ENCODE peak calls at places on chromosomes 2 and 18, in nine cellular contexts. P is KBM-7; L is lung microvascular endothelial cell; A is C1 segment of cervical spinal cord; D is HTR-8/SVneo; F is caudate nucleus; Y is NCI-H2081; I is posterior vena cava; H is activated CD8-positive, alpha-beta memory T cell treated with anti-CD3 and anti-CD28 coated beads for 24 hours. O is an unnamed sample.

GRCh38 chr2:37344453-37345361 is at the start of gene QPCT:
- DNase-seq in P (peak), L (peak), A (peak), D (peak), F (no peak), Y (peak), I (peak), H (peak), O (peak)

GRCh38 chr18:63979409-63979908 is 9.6 kb downstream of the SERPINB8 start:
- DNase-seq in P (peak), L (peak), A (no peak), D (peak), F (no peak), Y (peak), I (no peak), H (no peak), O (peak)

GRCh38 chr18:80148316-80149199 is 39.5 kb downstream of the ADNP2 start:
- DNase-seq in P (no peak), L (no peak), A (no peak), D (no peak), F (no peak), Y (peak), I (no peak), H (no peak), O (no peak)

GRCh38 chr2:203551653-203552250 is 16.7 kb upstream of the RAPH1 start:
- DNase-seq in P (peak), L (no peak), A (no peak), D (peak), F (no peak), Y (no peak), I (no peak), H (no peak), O (no peak)

GRCh38 chr2:191656792-191657191 is 21.1 kb upstream of the NABP1 start:
- DNase-seq in P (no peak), L (no peak), A (no peak), D (no peak), F (no peak), Y (no peak), I (no peak), H (no peak), O (no peak)

GRCh38 chr2:229407170-229407569 is 136.1 kb upstream of the PID1 start:
- DNase-seq in P (no peak), L (peak), A (peak), D (no peak), F (peak), Y (no peak), I (no peak), H (no peak), O (no peak)

GRCh38 chr18:3265564-3266033 is 3.7 kb downstream of the MYL12B start:
- DNase-seq in P (no peak), L (peak), A (no peak), D (no peak), F (no peak), Y (no peak), I (no peak), H (no peak), O (no peak)

GRCh38 chr18:30302181-30302580 is 740.4 kb downstream of the DSC3 start:
- DNase-seq in P (no peak), L (no peak), A (no peak), D (no peak), F (no peak), Y (no peak), I (no peak), H (no peak), O (no peak)

GRCh38 chr2:233116946-233117345 is 56.8 kb downstream of the INPP5D start:
- DNase-seq in P (no peak), L (no peak), A (no peak), D (no peak), F (no peak), Y (no peak), I (peak), H (no peak), O (no peak)

GRCh38 chr2:235990344-235990743 is 177.8 kb downstream of the GBX2 start:
- DNase-seq in P (no peak), L (peak), A (no peak), D (no peak), F (no peak), Y (no peak), I (peak), H (no peak), O (no peak)

GRCh38 chr18:73940721-73941120 is 206.9 kb downstream of the FBXO15 start:
- DNase-seq in P (no peak), L (no peak), A (no peak), D (no peak), F (no peak), Y (no peak), I (no peak), H (no peak), O (no peak)

GRCh38 chr2:144374163-144374661 is 145.7 kb downstream of the ZEB2 start:
- DNase-seq in P (peak), L (no peak), A (no peak), D (no peak), F (no peak), Y (no peak), I (no peak), H (no peak), O (no peak)

GRCh38 chr2:33304032-33304864 is 172.2 kb upstream of the RASGRP3 start:
- DNase-seq in P (no peak), L (no peak), A (no peak), D (no peak), F (no peak), Y (peak), I (no peak), H (no peak), O (no peak)

GRCh38 chr2:69933839-69934613 is 19.1 kb downstream of the MXD1 start:
- DNase-seq in P (peak), L (no peak), A (no peak), D (no peak), F (no peak), Y (no peak), I (no peak), H (no peak), O (no peak)

GRCh38 chr2:20624156-20624883 is 26.6 kb downstream of the HS1BP3 start:
- DNase-seq in P (no peak), L (no peak), A (no peak), D (no peak), F (no peak), Y (no peak), I (peak), H (no peak), O (no peak)

GRCh38 chr2:234496835-234497591 is at the start of gene ARL4C:
- DNase-seq in P (peak), L (peak), A (peak), D (peak), F (peak), Y (peak), I (peak), H (peak), O (peak)

GRCh38 chr18:23689031-23689615 is at the start of gene LAMA3:
- DNase-seq in P (peak), L (peak), A (no peak), D (peak), F (peak), Y (peak), I (peak), H (peak), O (peak)

GRCh38 chr2:149084924-149085795 is 46.7 kb downstream of the LYPD6B start:
- DNase-seq in P (no peak), L (no peak), A (no peak), D (no peak), F (no peak), Y (no peak), I (no peak), H (no peak), O (no peak)

GRCh38 chr2:26008851-26009566 is 24.9 kb upstream of the RAB10 start:
- DNase-seq in P (peak), L (peak), A (peak), D (peak), F (no peak), Y (no peak), I (peak), H (no peak), O (no peak)

GRCh38 chr2:145777297-145777696 is 1257.4 kb upstream of the ZEB2 start:
- DNase-seq in P (no peak), L (no peak), A (no peak), D (no peak), F (no peak), Y (no peak), I (no peak), H (no peak), O (no peak)

GRCh38 chr18:65907281-65907680 is 156.5 kb downstream of the CDH7 start:
- DNase-seq in P (no peak), L (no peak), A (no peak), D (no peak), F (no peak), Y (no peak), I (no peak), H (no peak), O (no peak)

GRCh38 chr2:239198221-239198620 is 202.6 kb downstream of the HDAC4 start:
- DNase-seq in P (no peak), L (no peak), A (no peak), D (no peak), F (no peak), Y (no peak), I (peak), H (no peak), O (no peak)

GRCh38 chr2:240232264-240232915 is 91.9 kb upstream of the OTOS start:
- DNase-seq in P (no peak), L (no peak), A (no peak), D (no peak), F (no peak), Y (no peak), I (no peak), H (no peak), O (no peak)

GRCh38 chr2:198059800-198060199 is 255.4 kb downstream of the PLCL1 start:
- DNase-seq in P (no peak), L (no peak), A (no peak), D (no peak), F (no peak), Y (no peak), I (no peak), H (no peak), O (no peak)

GRCh38 chr2:10410001-10410671 is 38.0 kb downstream of the ODC1 start:
- DNase-seq in P (peak), L (no peak), A (no peak), D (no peak), F (no peak), Y (no peak), I (no peak), H (no peak), O (no peak)

GRCh38 chr18:14089781-14090180 is 42.5 kb downstream of the ZNF519 start:
- DNase-seq in P (no peak), L (no peak), A (no peak), D (peak), F (no peak), Y (no peak), I (no peak), H (no peak), O (no peak)

GRCh38 chr18:22467760-22468553 is 50.2 kb upstream of the CTAGE1 start:
- DNase-seq in P (no peak), L (peak), A (no peak), D (peak), F (no peak), Y (no peak), I (peak), H (no peak), O (no peak)

GRCh38 chr2:85165291-85165690 is 32.1 kb downstream of the TCF7L1 start:
- DNase-seq in P (no peak), L (no peak), A (no peak), D (no peak), F (no peak), Y (no peak), I (no peak), H (no peak), O (no peak)

GRCh38 chr2:226063704-226064390 is 664.3 kb downstream of the NYAP2 start:
- DNase-seq in P (no peak), L (no peak), A (no peak), D (peak), F (no peak), Y (no peak), I (no peak), H (no peak), O (no peak)

GRCh38 chr2:96642564-96643350 is at the start of gene FER1L5:
- DNase-seq in P (no peak), L (no peak), A (no peak), D (peak), F (peak), Y (peak), I (no peak), H (no peak), O (no peak)

GRCh38 chr2:174574657-174575056 is 22.9 kb downstream of the WIPF1 start:
- DNase-seq in P (no peak), L (no peak), A (no peak), D (no peak), F (no peak), Y (no peak), I (no peak), H (no peak), O (no peak)

GRCh38 chr2:197813093-197813787 is 8.8 kb downstream of the PLCL1 start:
- DNase-seq in P (peak), L (peak), A (no peak), D (no peak), F (no peak), Y (peak), I (no peak), H (no peak), O (no peak)

O was measured in NCI-H526 treated with DMSO at 0.1 percent for 48 hours.